ENCODE peak calls at places on chromosomes 16 and 17, in six cellular contexts. D is breast epithelium, V is prostate gland, T is tibial nerve, Q is H1, W is uterus. L is an unnamed sample. For H3K4me1, the result is how much of the 10 kb centered on the place peaks cover.

GRCh38 chr16:1403036-1403435 is 11.5 kb downstream of the UNKL start:
- DNase-seq in V (no peak), Q (no peak), T (no peak), D (no peak), W (no peak), L (no peak)

GRCh38 chr17:3655766-3656165 is 12.6 kb downstream of the TAX1BP3 start:
- DNase-seq in W (no peak), V (no peak), D (no peak), Q (no peak), T (no peak), L (no peak)

GRCh38 chr17:82892869-82893565 is 53.2 kb upstream of the ZNF750 start:
- DNase-seq in V (no peak), D (no peak), Q (no peak), T (no peak), W (no peak), L (no peak)

GRCh38 chr16:14241631-14242030 is 170.5 kb downstream of the MRTFB start:
- DNase-seq in D (no peak), V (no peak), T (no peak), Q (no peak), W (no peak), L (no peak)

GRCh38 chr17:54153423-54153822 is 330.7 kb downstream of the KIF2B start:
- DNase-seq in T (no peak), D (no peak), Q (no peak), W (no peak), V (no peak), L (no peak)

GRCh38 chr17:14459955-14460354 is 159.1 kb downstream of the HS3ST3B1 start:
- DNase-seq in V (no peak), D (no peak), T (no peak), Q (no peak), W (no peak), L (no peak)

GRCh38 chr17:73311781-73312641 is at the start of gene CDC42EP4:
- DNase-seq in T (peak), V (peak), W (peak), Q (no peak), D (peak), L (peak)

GRCh38 chr17:77915594-77916021 is 42.9 kb upstream of the TNRC6C start:
- DNase-seq in D (no peak), V (no peak), T (no peak), W (no peak), Q (no peak), L (peak)

GRCh38 chr16:27792486-27793275 is 242.7 kb downstream of the KATNIP start:
- DNase-seq in W (no peak), D (peak), V (no peak), Q (no peak), T (peak), L (no peak)

GRCh38 chr16:87681990-87682570 is 79.8 kb downstream of the JPH3 start:
- DNase-seq in T (no peak), D (no peak), Q (no peak), W (no peak), V (peak), L (no peak)

GRCh38 chr17:15233022-15233805 is 31.9 kb downstream of the PMP22 start:
- DNase-seq in V (no peak), T (no peak), W (no peak), D (no peak), Q (no peak), L (no peak)

GRCh38 chr17:19979917-19980770 is 2.5 kb upstream of the AKAP10 start:
- DNase-seq in T (no peak), D (no peak), Q (no peak), V (no peak), W (no peak), L (peak)

GRCh38 chr16:86512301-86512859 is 2.1 kb downstream of the FOXF1 start:
- DNase-seq in V (no peak), T (no peak), D (no peak), W (no peak), Q (no peak), L (no peak)

GRCh38 chr16:50675686-50676610 is 5.2 kb downstream of the SNX20 start:
- DNase-seq in V (peak), T (no peak), D (peak), W (no peak), Q (no peak), L (no peak)

GRCh38 chr17:78974635-78975591 is 4.8 kb downstream of the LGALS3BP start:
- DNase-seq in T (peak), Q (no peak), W (peak), D (peak), V (peak), L (peak)

GRCh38 chr17:57104461-57105175 is 19.6 kb downstream of the AKAP1 start:
- DNase-seq in V (no peak), W (no peak), T (no peak), Q (no peak), D (no peak), L (no peak)

GRCh38 chr16:1048442-1049112 is 24.0 kb upstream of the SSTR5 start:
- DNase-seq in V (no peak), Q (peak), T (peak), W (no peak), D (no peak), L (no peak)

GRCh38 chr16:2003827-2004641 is 5.6 kb downstream of the ZNF598 start:
- DNase-seq in W (peak), T (peak), V (peak), Q (peak), D (peak), L (peak)

GRCh38 chr17:50331085-50331791 is 14.7 kb upstream of the XYLT2 start:
- DNase-seq in Q (no peak), W (no peak), T (no peak), D (no peak), V (no peak), L (no peak)

GRCh38 chr16:22194707-22195444 is 11.2 kb upstream of the EEF2K start:
- DNase-seq in W (no peak), V (no peak), Q (no peak), D (no peak), T (no peak), L (no peak)

GRCh38 chr16:54070944-54071343 is 215.6 kb downstream of the IRX3 start:
- DNase-seq in D (no peak), W (no peak), T (no peak), V (no peak), Q (no peak), L (no peak)

GRCh38 chr17:11935734-11936406 is 61.4 kb downstream of the ZNF18 start:
- DNase-seq in Q (peak), W (no peak), T (peak), V (peak), D (no peak), L (peak)

GRCh38 chr17:29661220-29661619 is 38.5 kb upstream of the CORO6 start:
- DNase-seq in T (no peak), W (no peak), V (no peak), D (no peak), Q (no peak), L (no peak)

GRCh38 chr17:82331345-82331939 is 2.1 kb downstream of the SECTM1 start:
- DNase-seq in W (no peak), D (no peak), V (no peak), Q (no peak), T (no peak), L (peak)

GRCh38 chr17:10463402-10463801 is 6.0 kb downstream of the MYH4 start:
- DNase-seq in Q (no peak), T (no peak), V (no peak), D (no peak), W (no peak), L (no peak)

GRCh38 chr17:40460585-40460975 is 17.3 kb downstream of the IGFBP4 start:
- DNase-seq in W (no peak), D (no peak), V (no peak), T (no peak), Q (no peak), L (no peak)

GRCh38 chr16:1142911-1143310 is 10.0 kb upstream of the CACNA1H start:
- DNase-seq in W (no peak), T (no peak), D (no peak), V (no peak), Q (no peak), L (no peak)

GRCh38 chr17:83124871-83125514 is 45.6 kb downstream of the METRNL start:
- DNase-seq in T (no peak), W (no peak), V (no peak), Q (no peak), D (no peak), L (peak)

GRCh38 chr16:74071996-74072559 is 224.5 kb upstream of the PSMD7 start:
- DNase-seq in W (no peak), T (no peak), D (no peak), V (no peak), Q (no peak), L (no peak)

GRCh38 chr16:49085689-49086088 is 195.9 kb downstream of the CBLN1 start:
- DNase-seq in W (peak), V (no peak), D (no peak), Q (no peak), T (peak), L (peak)

GRCh38 chr17:73647767-73648542 is 3.7 kb upstream of the SDK2 start:
- DNase-seq in D (no peak), W (no peak), V (no peak), T (no peak), Q (no peak), L (no peak)

GRCh38 chr16:2152695-2153506 is 2.7 kb upstream of the TRAF7 start:
- DNase-seq in T (no peak), Q (no peak), D (no peak), W (no peak), V (no peak), L (no peak)

GRCh38 chr16:87412996-87413421 is 20.9 kb downstream of the MAP1LC3B start:
- DNase-seq in Q (no peak), T (no peak), W (no peak), V (no peak), D (no peak), L (peak)

GRCh38 chr17:65963179-65963578 is 228.8 kb downstream of the CEP112 start:
- DNase-seq in V (no peak), W (no peak), Q (no peak), D (no peak), T (no peak), L (no peak)

GRCh38 chr17:64508683-64509082 is 1.9 kb downstream of the CEP95 start:
- DNase-seq in V (no peak), T (no peak), Q (no peak), W (no peak), D (no peak), L (no peak)

GRCh38 chr17:27980035-27980434 is 62.4 kb upstream of the NLK start:
- DNase-seq in T (no peak), D (no peak), Q (no peak), V (no peak), W (peak), L (no peak)

GRCh38 chr16:65178151-65178550 is 56.3 kb upstream of the CDH11 start:
- DNase-seq in V (no peak), T (no peak), Q (no peak), W (no peak), D (no peak), L (no peak)

GRCh38 chr17:8221663-8222379 is 11.4 kb upstream of the AURKB start:
- DNase-seq in T (peak), Q (peak), V (peak), W (peak), D (peak), L (peak)
- TF ChIP-seq POLR2A in T (peak), Q (peak), V (no peak), W (no peak), D (no peak), L (no peak)

GRCh38 chr16:31476305-31477219 is 4.6 kb downstream of the TGFB1I1 start:
- DNase-seq in D (no peak), T (peak), W (peak), V (peak), Q (no peak), L (no peak)

GRCh38 chr16:31478956-31479355 is 4.0 kb upstream of the SLC5A2 start:
- DNase-seq in T (no peak), D (no peak), V (no peak), Q (no peak), W (no peak), L (no peak)

GRCh38 chr16:31475949-31476304 is 4.0 kb downstream of the TGFB1I1 start:
- DNase-seq in Q (no peak), W (no peak), T (no peak), D (no peak), V (no peak), L (no peak)

GRCh38 chr16:31479752-31480151 is 3.2 kb upstream of the SLC5A2 start:
- DNase-seq in T (no peak), D (no peak), W (no peak), Q (no peak), V (no peak), L (no peak)

GRCh38 chr16:31477220-31478216 is 5.4 kb upstream of the SLC5A2 start:
- DNase-seq in V (no peak), W (no peak), D (no peak), T (no peak), Q (no peak), L (no peak)
- TF ChIP-seq CTCF in V (no peak), W (no peak), D (no peak), T (no peak), Q (peak), L (no peak)

GRCh38 chr17:2240541-2240940 is 63.0 kb downstream of the SMG6 start:
- DNase-seq in Q (no peak), T (no peak), V (no peak), D (no peak), W (peak), L (no peak)
- H3K4me1 ChIP-seq in Q (under half), T (half or more), V (under half), D (under half), W (under half), L (under half)

GRCh38 chr17:41548844-41549595 is 20.9 kb upstream of the KRT19 start:
- DNase-seq in V (peak), T (peak), W (peak), D (peak), Q (peak), L (peak)
- TF ChIP-seq POLR2A in V (peak), T (no peak), W (no peak), D (no peak), Q (peak), L (no peak)

GRCh38 chr17:17849147-17849820 is 12.5 kb upstream of the SREBF1 start:
- DNase-seq in W (peak), Q (no peak), D (peak), T (peak), V (no peak), L (peak)

GRCh38 chr17:17851101-17851500 is 14.3 kb upstream of the SREBF1 start:
- DNase-seq in W (no peak), V (no peak), D (no peak), T (no peak), Q (no peak), L (no peak)

GRCh38 chr17:17851603-17852002 is 14.8 kb upstream of the SREBF1 start:
- DNase-seq in Q (no peak), D (no peak), T (no peak), V (no peak), W (no peak), L (no peak)

GRCh38 chr17:17848311-17848710 is 11.5 kb upstream of the SREBF1 start:
- DNase-seq in Q (no peak), T (no peak), W (no peak), D (no peak), V (no peak), L (no peak)

GRCh38 chr17:17849863-17850373 is 13.1 kb upstream of the SREBF1 start:
- DNase-seq in T (peak), D (no peak), V (no peak), Q (no peak), W (peak), L (peak)
- TF ChIP-seq CTCF in T (peak), D (no peak), V (no peak), Q (no peak), W (no peak), L (peak)

GRCh38 chr17:80600586-80600985 is 55.9 kb downstream of the RPTOR start:
- DNase-seq in V (no peak), D (no peak), T (no peak), W (no peak), Q (no peak), L (no peak)

GRCh38 chr17:80598813-80599545 is 54.3 kb downstream of the RPTOR start:
- DNase-seq in T (no peak), V (no peak), W (no peak), D (no peak), Q (no peak), L (no peak)

GRCh38 chr17:80594666-80595269 is 50.1 kb downstream of the RPTOR start:
- DNase-seq in Q (no peak), V (no peak), W (no peak), D (no peak), T (no peak), L (no peak)

GRCh38 chr17:80599546-80600305 is 55.1 kb downstream of the RPTOR start:
- DNase-seq in D (no peak), W (no peak), T (no peak), Q (no peak), V (no peak), L (no peak)

GRCh38 chr17:80596760-80597608 is 52.3 kb downstream of the RPTOR start:
- DNase-seq in Q (no peak), W (no peak), D (no peak), V (no peak), T (no peak), L (no peak)
- H3K4me1 ChIP-seq in Q (under half), W (under half), D (under half), V (under half), T (under half), L (under half)

DNA sequence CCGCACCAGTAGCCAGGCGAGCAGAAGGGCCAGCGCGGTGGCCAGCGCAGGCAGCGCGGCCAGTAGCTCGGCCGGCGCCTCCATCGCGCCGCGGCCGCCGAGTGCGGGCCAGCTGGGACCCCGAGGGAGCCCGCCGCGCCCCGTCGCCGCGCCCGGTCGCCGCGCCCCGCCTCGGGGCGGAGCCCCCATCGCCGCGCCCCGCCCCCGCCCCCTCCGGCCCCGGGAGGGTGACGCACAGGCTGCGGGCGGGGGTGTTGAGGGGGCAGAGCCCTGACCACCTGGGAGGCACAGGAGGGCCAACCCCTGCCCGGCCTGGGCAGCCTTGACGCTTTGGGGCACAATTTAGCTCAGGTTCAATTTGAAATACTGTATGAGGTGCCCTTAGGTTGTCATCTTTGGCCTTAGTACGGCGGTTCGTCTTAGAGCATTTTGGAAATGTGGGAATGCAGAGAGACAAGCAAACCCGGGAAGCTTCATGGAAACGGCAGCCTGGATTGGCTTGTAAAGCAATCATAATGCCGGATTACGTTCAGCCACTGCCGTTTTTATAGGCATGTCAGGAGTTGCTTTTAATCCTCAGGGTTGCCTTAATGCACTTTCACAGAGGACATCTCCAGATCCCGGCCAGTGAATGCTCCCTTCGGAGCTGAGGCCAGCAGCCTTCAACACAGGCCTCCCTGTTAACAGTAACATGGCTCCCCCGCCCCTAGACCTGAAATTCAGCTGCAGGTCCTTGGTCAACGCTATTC is at the start of gene MXRA7:
- DNase-seq in W (peak), D (peak), T (peak), V (peak), Q (no peak), L (peak)
- TF ChIP-seq POLR2A in W (no peak), D (no peak), T (no peak), V (no peak), Q (no peak), L (no peak)

GRCh38 chr16:81645303-81645702 is 133.8 kb upstream of the PLCG2 start:
- DNase-seq in T (no peak), V (peak), D (peak), W (peak), Q (no peak), L (no peak)
- TF ChIP-seq CTCF in T (no peak), V (no peak), D (no peak), W (no peak), Q (no peak), L (no peak)